ENCODE peak calls at places on chromosomes 2 and 18, in ten cellular contexts. One of them, this sample, is unnamed.

GRCh38 chr2:237306787-237307170 is 107.2 kb downstream of the COL6A3 start:
- DNase-seq in stomach: no peak
- DNase-seq in fibroblast of villous mesenchyme: no peak
- DNase-seq in astrocyte of the spinal cord: no peak
- DNase-seq in heart right ventricle: no peak
- DNase-seq in brain microvascular endothelial cell: no peak
- DNase-seq in NT2/D1: no peak
- DNase-seq in epithelial cell of esophagus: no peak
- DNase-seq in body of pancreas: no peak
- DNase-seq in kidney: no peak
- DNase-seq in this sample: no peak

GRCh38 chr2:127157651-127158460 is 50.9 kb upstream of the BIN1 start:
- DNase-seq in brain microvascular endothelial cell: no peak
- DNase-seq in stomach: peak; percentile 20
- DNase-seq in fibroblast of villous mesenchyme: peak; percentile 57
- DNase-seq in astrocyte of the spinal cord: no peak
- DNase-seq in epithelial cell of esophagus: no peak
- DNase-seq in NT2/D1: peak; percentile 42
- DNase-seq in heart right ventricle: no peak
- DNase-seq in body of pancreas: no peak
- DNase-seq in kidney: no peak
- DNase-seq in this sample: no peak

GRCh38 chr2:240739797-240740196 is 48.1 kb downstream of the AQP12A start:
- DNase-seq in NT2/D1: no peak
- DNase-seq in kidney: no peak
- DNase-seq in heart right ventricle: no peak
- DNase-seq in stomach: no peak
- DNase-seq in brain microvascular endothelial cell: no peak
- DNase-seq in fibroblast of villous mesenchyme: no peak
- DNase-seq in astrocyte of the spinal cord: no peak
- DNase-seq in epithelial cell of esophagus: no peak
- DNase-seq in body of pancreas: no peak
- DNase-seq in this sample: no peak

GRCh38 chr18:55001625-55002024 is 42.4 kb upstream of the CCDC68 start:
- DNase-seq in fibroblast of villous mesenchyme: no peak
- DNase-seq in stomach: no peak
- DNase-seq in body of pancreas: no peak
- DNase-seq in brain microvascular endothelial cell: no peak
- DNase-seq in NT2/D1: no peak
- DNase-seq in kidney: no peak
- DNase-seq in epithelial cell of esophagus: peak; percentile 55
- DNase-seq in astrocyte of the spinal cord: no peak
- DNase-seq in heart right ventricle: no peak
- DNase-seq in this sample: no peak

GRCh38 chr2:113167962-113168340 is 5.8 kb upstream of the PSD4 start:
- DNase-seq in fibroblast of villous mesenchyme: no peak
- DNase-seq in astrocyte of the spinal cord: no peak
- DNase-seq in body of pancreas: no peak
- DNase-seq in heart right ventricle: no peak
- DNase-seq in epithelial cell of esophagus: no peak
- DNase-seq in kidney: no peak
- DNase-seq in stomach: no peak
- DNase-seq in brain microvascular endothelial cell: no peak
- DNase-seq in NT2/D1: no peak
- DNase-seq in this sample: no peak

GRCh38 chr18:28855524-28855923 is 678.6 kb upstream of the CDH2 start:
- DNase-seq in astrocyte of the spinal cord: peak; percentile 18
- DNase-seq in fibroblast of villous mesenchyme: peak; percentile 61
- DNase-seq in heart right ventricle: no peak
- DNase-seq in NT2/D1: no peak
- DNase-seq in epithelial cell of esophagus: peak; percentile 48
- DNase-seq in stomach: no peak
- DNase-seq in kidney: no peak
- DNase-seq in brain microvascular endothelial cell: peak; percentile 0
- DNase-seq in body of pancreas: no peak
- DNase-seq in this sample: peak; percentile 11

GRCh38 chr2:173099271-173099670 is 23.6 kb downstream of the MAP3K20 start:
- DNase-seq in NT2/D1: no peak
- DNase-seq in epithelial cell of esophagus: no peak
- DNase-seq in astrocyte of the spinal cord: no peak
- DNase-seq in heart right ventricle: no peak
- DNase-seq in body of pancreas: no peak
- DNase-seq in stomach: no peak
- DNase-seq in brain microvascular endothelial cell: no peak
- DNase-seq in fibroblast of villous mesenchyme: no peak
- DNase-seq in kidney: no peak
- DNase-seq in this sample: no peak

GRCh38 chr2:240997856-240998705 is at the start of gene SNED1:
- DNase-seq in body of pancreas: peak; percentile 91
- DNase-seq in epithelial cell of esophagus: peak; percentile 73
- DNase-seq in NT2/D1: peak; percentile 77
- DNase-seq in stomach: peak; percentile 93
- DNase-seq in fibroblast of villous mesenchyme: peak; percentile 81
- DNase-seq in brain microvascular endothelial cell: peak; percentile 66
- DNase-seq in kidney: peak; percentile 96
- DNase-seq in heart right ventricle: peak; percentile 90
- DNase-seq in astrocyte of the spinal cord: peak; percentile 85
- DNase-seq in this sample: peak; percentile 23

GRCh38 chr2:77652499-77652898 is 130.3 kb upstream of the LRRTM4 start:
- DNase-seq in body of pancreas: no peak
- DNase-seq in NT2/D1: no peak
- DNase-seq in kidney: no peak
- DNase-seq in astrocyte of the spinal cord: no peak
- DNase-seq in brain microvascular endothelial cell: no peak
- DNase-seq in fibroblast of villous mesenchyme: no peak
- DNase-seq in stomach: no peak
- DNase-seq in epithelial cell of esophagus: no peak
- DNase-seq in heart right ventricle: no peak
- DNase-seq in this sample: no peak

GRCh38 chr18:36446059-36446458 is 148.5 kb downstream of the FHOD3 start:
- DNase-seq in fibroblast of villous mesenchyme: no peak
- DNase-seq in kidney: no peak
- DNase-seq in body of pancreas: no peak
- DNase-seq in heart right ventricle: no peak
- DNase-seq in brain microvascular endothelial cell: no peak
- DNase-seq in epithelial cell of esophagus: peak; percentile 74
- DNase-seq in astrocyte of the spinal cord: no peak
- DNase-seq in stomach: no peak
- DNase-seq in NT2/D1: no peak
- DNase-seq in this sample: no peak

GRCh38 chr2:37287966-37288365 is 36.7 kb downstream of the PRKD3 start:
- DNase-seq in fibroblast of villous mesenchyme: no peak
- DNase-seq in brain microvascular endothelial cell: no peak
- DNase-seq in kidney: no peak
- DNase-seq in body of pancreas: no peak
- DNase-seq in heart right ventricle: no peak
- DNase-seq in stomach: no peak
- DNase-seq in epithelial cell of esophagus: peak; percentile 47
- DNase-seq in NT2/D1: no peak
- DNase-seq in astrocyte of the spinal cord: no peak
- DNase-seq in this sample: no peak

GRCh38 chr2:205148756-205149155 is 533.5 kb upstream of the NRP2 start:
- DNase-seq in heart right ventricle: no peak
- DNase-seq in brain microvascular endothelial cell: no peak
- DNase-seq in NT2/D1: no peak
- DNase-seq in epithelial cell of esophagus: no peak
- DNase-seq in fibroblast of villous mesenchyme: no peak
- DNase-seq in stomach: no peak
- DNase-seq in body of pancreas: no peak
- DNase-seq in astrocyte of the spinal cord: no peak
- DNase-seq in kidney: no peak
- DNase-seq in this sample: no peak

GRCh38 chr2:173184031-173185004 is 108.7 kb downstream of the MAP3K20 start:
- DNase-seq in body of pancreas: no peak
- DNase-seq in epithelial cell of esophagus: peak; percentile 97
- DNase-seq in NT2/D1: peak; percentile 89
- DNase-seq in heart right ventricle: peak; percentile 40
- DNase-seq in astrocyte of the spinal cord: peak; percentile 99
- DNase-seq in stomach: no peak
- DNase-seq in kidney: no peak
- DNase-seq in fibroblast of villous mesenchyme: peak; percentile 99
- DNase-seq in brain microvascular endothelial cell: peak; percentile 99
- DNase-seq in this sample: peak; percentile 96

GRCh38 chr2:72985891-72986683 is 68.8 kb downstream of the EMX1 start:
- DNase-seq in body of pancreas: peak; percentile 30
- DNase-seq in fibroblast of villous mesenchyme: no peak
- DNase-seq in kidney: peak; percentile 46
- DNase-seq in NT2/D1: no peak
- DNase-seq in brain microvascular endothelial cell: no peak
- DNase-seq in epithelial cell of esophagus: no peak
- DNase-seq in stomach: peak; percentile 72
- DNase-seq in astrocyte of the spinal cord: no peak
- DNase-seq in heart right ventricle: no peak
- DNase-seq in this sample: no peak

GRCh38 chr2:168146892-168147810 is 100.2 kb downstream of the STK39 start:
- DNase-seq in kidney: no peak
- DNase-seq in fibroblast of villous mesenchyme: no peak
- DNase-seq in stomach: no peak
- DNase-seq in heart right ventricle: no peak
- DNase-seq in brain microvascular endothelial cell: no peak
- DNase-seq in NT2/D1: no peak
- DNase-seq in epithelial cell of esophagus: no peak
- DNase-seq in body of pancreas: no peak
- DNase-seq in astrocyte of the spinal cord: no peak
- DNase-seq in this sample: no peak

GRCh38 chr2:193141-193552 is 70.7 kb downstream of the SH3YL1 start:
- DNase-seq in kidney: no peak
- DNase-seq in brain microvascular endothelial cell: no peak
- DNase-seq in heart right ventricle: no peak
- DNase-seq in body of pancreas: no peak
- DNase-seq in NT2/D1: peak; percentile 13
- DNase-seq in stomach: no peak
- DNase-seq in fibroblast of villous mesenchyme: no peak
- DNase-seq in astrocyte of the spinal cord: no peak
- DNase-seq in epithelial cell of esophagus: no peak
- DNase-seq in this sample: peak; percentile 50

GRCh38 chr2:18317017-18317416 is 243.4 kb downstream of the RDH14 start:
- DNase-seq in brain microvascular endothelial cell: no peak
- DNase-seq in stomach: no peak
- DNase-seq in NT2/D1: no peak
- DNase-seq in body of pancreas: no peak
- DNase-seq in astrocyte of the spinal cord: no peak
- DNase-seq in kidney: no peak
- DNase-seq in epithelial cell of esophagus: no peak
- DNase-seq in heart right ventricle: no peak
- DNase-seq in fibroblast of villous mesenchyme: no peak
- DNase-seq in this sample: no peak

GRCh38 chr2:202529389-202529788 is 105.4 kb upstream of the FAM117B start:
- DNase-seq in NT2/D1: no peak
- DNase-seq in body of pancreas: no peak
- DNase-seq in astrocyte of the spinal cord: peak; percentile 71
- DNase-seq in brain microvascular endothelial cell: no peak
- DNase-seq in fibroblast of villous mesenchyme: peak; percentile 69
- DNase-seq in kidney: no peak
- DNase-seq in stomach: no peak
- DNase-seq in epithelial cell of esophagus: peak; percentile 11
- DNase-seq in heart right ventricle: no peak
- DNase-seq in this sample: no peak
- H3K4me3 ChIP-seq in NT2/D1: no peak overlapping the region
- H3K4me3 ChIP-seq in body of pancreas: no peak overlapping the region
- H3K4me3 ChIP-seq in astrocyte of the spinal cord: no peak overlapping the region
- H3K4me3 ChIP-seq in brain microvascular endothelial cell: no peak overlapping the region
- H3K4me3 ChIP-seq in fibroblast of villous mesenchyme: no peak overlapping the region
- H3K4me3 ChIP-seq in kidney: no peak overlapping the region
- H3K4me3 ChIP-seq in stomach: no peak overlapping the region
- H3K4me3 ChIP-seq in epithelial cell of esophagus: no peak overlapping the region
- H3K4me3 ChIP-seq in heart right ventricle: no peak overlapping the region
- H3K4me3 ChIP-seq in this sample: no peak overlapping the region

GRCh38 chr2:33476100-33476792 is at the start of gene RASGRP3:
- DNase-seq in brain microvascular endothelial cell: peak; percentile 93
- DNase-seq in epithelial cell of esophagus: peak; percentile 65
- DNase-seq in heart right ventricle: peak; percentile 87
- DNase-seq in fibroblast of villous mesenchyme: peak; percentile 95
- DNase-seq in astrocyte of the spinal cord: peak; percentile 98
- DNase-seq in kidney: peak; percentile 92
- DNase-seq in NT2/D1: no peak
- DNase-seq in body of pancreas: peak; percentile 81
- DNase-seq in stomach: peak; percentile 80
- DNase-seq in this sample: peak; percentile 91

GRCh38 chr2:33478968-33479691 is 2.7 kb downstream of the RASGRP3 start:
- DNase-seq in brain microvascular endothelial cell: no peak
- DNase-seq in astrocyte of the spinal cord: no peak
- DNase-seq in body of pancreas: no peak
- DNase-seq in fibroblast of villous mesenchyme: no peak
- DNase-seq in NT2/D1: no peak
- DNase-seq in epithelial cell of esophagus: no peak
- DNase-seq in kidney: no peak
- DNase-seq in heart right ventricle: peak; percentile 23
- DNase-seq in stomach: no peak
- DNase-seq in this sample: no peak

GRCh38 chr2:33477473-33478468 is 1.3 kb downstream of the RASGRP3 start:
- DNase-seq in astrocyte of the spinal cord: peak; percentile 42
- DNase-seq in NT2/D1: no peak
- DNase-seq in heart right ventricle: peak; percentile 57
- DNase-seq in body of pancreas: peak; percentile 43
- DNase-seq in fibroblast of villous mesenchyme: no peak
- DNase-seq in epithelial cell of esophagus: peak; percentile 1
- DNase-seq in brain microvascular endothelial cell: no peak
- DNase-seq in stomach: peak; percentile 33
- DNase-seq in kidney: no peak
- DNase-seq in this sample: no peak

GRCh38 chr2:33476793-33477190 is 343 bp downstream of the RASGRP3 start:
- DNase-seq in brain microvascular endothelial cell: no peak
- DNase-seq in heart right ventricle: no peak
- DNase-seq in kidney: no peak
- DNase-seq in fibroblast of villous mesenchyme: no peak
- DNase-seq in body of pancreas: no peak
- DNase-seq in astrocyte of the spinal cord: no peak
- DNase-seq in NT2/D1: no peak
- DNase-seq in epithelial cell of esophagus: no peak
- DNase-seq in stomach: no peak
- DNase-seq in this sample: no peak

GRCh38 chr2:33475381-33476099 is 909 bp upstream of the RASGRP3 start:
- DNase-seq in body of pancreas: peak; percentile 82
- DNase-seq in NT2/D1: peak; percentile 40
- DNase-seq in astrocyte of the spinal cord: peak; percentile 84
- DNase-seq in fibroblast of villous mesenchyme: peak; percentile 82
- DNase-seq in epithelial cell of esophagus: peak; percentile 92
- DNase-seq in kidney: peak; percentile 79
- DNase-seq in stomach: peak; percentile 78
- DNase-seq in heart right ventricle: peak; percentile 81
- DNase-seq in brain microvascular endothelial cell: peak; percentile 79
- DNase-seq in this sample: peak; percentile 29
- H3K4me3 ChIP-seq in body of pancreas: peak overlapping the region; percentile 30
- H3K4me3 ChIP-seq in NT2/D1: no peak overlapping the region
- H3K4me3 ChIP-seq in astrocyte of the spinal cord: peak overlapping the region; percentile 65
- H3K4me3 ChIP-seq in fibroblast of villous mesenchyme: peak overlapping the region; percentile 66
- H3K4me3 ChIP-seq in epithelial cell of esophagus: peak overlapping the region; percentile 85
- H3K4me3 ChIP-seq in kidney: peak overlapping the region; percentile 82
- H3K4me3 ChIP-seq in stomach: peak overlapping the region; percentile 67
- H3K4me3 ChIP-seq in heart right ventricle: peak overlapping the region; percentile 57
- H3K4me3 ChIP-seq in brain microvascular endothelial cell: peak overlapping the region; percentile 66
- H3K4me3 ChIP-seq in this sample: peak overlapping the region; percentile 59

GRCh38 chr2:233938676-233939370 is 21.6 kb downstream of the TRPM8 start:
- DNase-seq in stomach: no peak
- DNase-seq in brain microvascular endothelial cell: no peak
- DNase-seq in fibroblast of villous mesenchyme: no peak
- DNase-seq in astrocyte of the spinal cord: no peak
- DNase-seq in heart right ventricle: no peak
- DNase-seq in body of pancreas: peak; percentile 26
- DNase-seq in kidney: no peak
- DNase-seq in NT2/D1: no peak
- DNase-seq in epithelial cell of esophagus: no peak
- DNase-seq in this sample: no peak
- H3K4me3 ChIP-seq in stomach: peak overlapping the region; percentile 20
- H3K4me3 ChIP-seq in brain microvascular endothelial cell: peak overlapping the region; percentile 29
- H3K4me3 ChIP-seq in fibroblast of villous mesenchyme: no peak overlapping the region
- H3K4me3 ChIP-seq in astrocyte of the spinal cord: no peak overlapping the region
- H3K4me3 ChIP-seq in heart right ventricle: no peak overlapping the region
- H3K4me3 ChIP-seq in body of pancreas: no peak overlapping the region
- H3K4me3 ChIP-seq in kidney: no peak overlapping the region
- H3K4me3 ChIP-seq in NT2/D1: no peak overlapping the region
- H3K4me3 ChIP-seq in epithelial cell of esophagus: no peak overlapping the region
- H3K4me3 ChIP-seq in this sample: no peak overlapping the region

GRCh38 chr2:161237397-161238263 is 70.6 kb upstream of the PSMD14 start:
- DNase-seq in heart right ventricle: peak; percentile 30
- DNase-seq in astrocyte of the spinal cord: peak; percentile 55
- DNase-seq in epithelial cell of esophagus: peak; percentile 41
- DNase-seq in stomach: peak; percentile 49
- DNase-seq in brain microvascular endothelial cell: no peak
- DNase-seq in kidney: peak; percentile 77
- DNase-seq in NT2/D1: no peak
- DNase-seq in fibroblast of villous mesenchyme: peak; percentile 52
- DNase-seq in body of pancreas: peak; percentile 41
- DNase-seq in this sample: peak; percentile 8
- H3K4me3 ChIP-seq in heart right ventricle: peak overlapping the region; percentile 60
- H3K4me3 ChIP-seq in astrocyte of the spinal cord: peak overlapping the region; percentile 58
- H3K4me3 ChIP-seq in epithelial cell of esophagus: peak overlapping the region; percentile 57
- H3K4me3 ChIP-seq in stomach: peak overlapping the region; percentile 75
- H3K4me3 ChIP-seq in brain microvascular endothelial cell: peak overlapping the region; percentile 53
- H3K4me3 ChIP-seq in kidney: peak overlapping the region; percentile 73
- H3K4me3 ChIP-seq in NT2/D1: peak overlapping the region; percentile 63
- H3K4me3 ChIP-seq in fibroblast of villous mesenchyme: peak overlapping the region; percentile 67
- H3K4me3 ChIP-seq in body of pancreas: peak overlapping the region; percentile 18
- H3K4me3 ChIP-seq in this sample: peak overlapping the region; percentile 64

This sample was measured in BJ.